ENCODE peak calls at places on chromosomes 5 and 9, in seven cellular contexts. O, Y, C, X, B, Z and P are unnamed samples.

GRCh38 chr5:50655810-50656205 is 10.6 kb upstream of the PARP8 start:
- DNase-seq in O (no peak), Y (no peak), B (no peak), X (no peak), Z (no peak), C (no peak), P (no peak)

GRCh38 chr5:109387408-109387974 is 22.3 kb downstream of the PJA2 start:
- DNase-seq in Y (no peak), Z (no peak), O (no peak), B (no peak), C (no peak), X (no peak), P (no peak)

GRCh38 chr5:28234356-28234968 is 1196.1 kb upstream of the CDH9 start:
- DNase-seq in C (no peak), B (no peak), Z (no peak), Y (no peak), O (no peak), X (no peak), P (peak)

GRCh38 chr5:167971706-167972105 is 319.7 kb upstream of the WWC1 start:
- DNase-seq in Z (no peak), O (no peak), X (no peak), B (no peak), Y (no peak), C (no peak), P (no peak)

GRCh38 chr5:87097664-87098063 is 170.0 kb upstream of the RASA1 start:
- DNase-seq in X (no peak), Z (no peak), B (no peak), C (no peak), O (no peak), Y (no peak), P (no peak)

GRCh38 chr5:37836173-37837100 is 3.4 kb downstream of the GDNF start:
- DNase-seq in Z (peak), C (peak), B (peak), O (no peak), X (peak), Y (peak), P (peak)

GRCh38 chr9:119332522-119332921 is 36.7 kb downstream of the BRINP1 start:
- DNase-seq in X (no peak), B (peak), O (no peak), Z (no peak), Y (peak), C (no peak), P (no peak)

GRCh38 chr9:38024036-38024681 is 44.9 kb downstream of the SHB start:
- DNase-seq in X (no peak), B (peak), C (peak), Y (peak), O (no peak), Z (peak), P (peak)

GRCh38 chr5:8907168-8907868 is 638.6 kb downstream of the SEMA5A start:
- DNase-seq in Y (no peak), B (no peak), X (no peak), C (peak), Z (peak), O (no peak), P (no peak)

GRCh38 chr5:177478711-177479646 is 5.5 kb upstream of the DBN1 start:
- DNase-seq in B (no peak), X (no peak), Y (no peak), C (peak), O (no peak), Z (peak), P (peak)

GRCh38 chr9:110130211-110130610 is 77.7 kb downstream of the C9orf152 start:
- DNase-seq in O (no peak), Z (no peak), X (no peak), Y (no peak), B (no peak), C (no peak), P (no peak)

GRCh38 chr9:106775960-106776359 is 87.0 kb upstream of the ZNF462 start:
- DNase-seq in X (no peak), B (no peak), O (no peak), Y (no peak), Z (no peak), C (no peak), P (no peak)

GRCh38 chr9:91405343-91406077 is 18.1 kb downstream of the NFIL3 start:
- DNase-seq in X (no peak), Y (no peak), C (no peak), B (no peak), Z (no peak), O (no peak), P (no peak)

GRCh38 chr9:130542038-130542437 is 37.3 kb upstream of the FUBP3 start:
- DNase-seq in Z (no peak), B (no peak), Y (no peak), O (no peak), X (no peak), C (no peak), P (no peak)
- H3K4ac ChIP-seq in Z (no peak), B (no peak), Y (no peak), O (no peak), X (no peak), C (no peak), P (no peak)

DNA sequence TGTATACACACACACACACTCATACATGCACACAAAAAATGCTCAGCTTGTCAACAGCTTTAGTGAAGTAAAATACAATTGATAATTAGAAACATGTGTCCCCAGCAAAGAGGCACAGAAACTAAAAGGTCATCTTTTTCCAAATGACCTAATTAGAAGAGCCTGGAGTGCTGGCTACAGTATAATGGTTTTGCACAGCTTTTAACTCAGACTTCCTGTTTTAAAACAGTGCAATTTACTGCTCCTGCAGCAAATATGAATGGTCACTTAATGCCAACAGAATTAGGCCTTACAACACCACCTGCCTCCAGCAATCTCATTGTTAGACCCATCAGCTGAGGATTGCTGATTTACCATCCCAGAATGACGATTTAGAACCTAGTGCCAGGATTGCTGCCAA is 239.3 kb downstream of the CETN3 start:
- DNase-seq in O (no peak), Y (no peak), X (no peak), B (no peak), Z (no peak), C (no peak), P (no peak)
- H3K4me2 ChIP-seq in O (no peak), Y (no peak), X (no peak), B (no peak), Z (no peak), C (no peak), P (no peak)

GRCh38 chr5:180304016-180304292 is 12.1 kb upstream of the MAPK9 start:
- DNase-seq in B (no peak), Z (no peak), O (no peak), C (no peak), Y (no peak), X (no peak), P (no peak)
- H3K4ac ChIP-seq in B (no peak), Z (no peak), O (no peak), C (no peak), Y (no peak), X (no peak), P (no peak)

GRCh38 chr9:127458921-127459320 is 7.6 kb downstream of the LRSAM1 start:
- DNase-seq in Z (no peak), B (no peak), X (no peak), Y (no peak), O (no peak), C (no peak), P (no peak)

GRCh38 chr9:127463382-127463781 is 12.1 kb downstream of the LRSAM1 start:
- DNase-seq in Y (no peak), B (no peak), O (no peak), C (no peak), X (no peak), Z (no peak), P (no peak)

GRCh38 chr9:127467621-127468020 is 16.3 kb downstream of the LRSAM1 start:
- DNase-seq in C (no peak), B (no peak), X (no peak), Z (no peak), O (no peak), Y (no peak), P (no peak)

DNA sequence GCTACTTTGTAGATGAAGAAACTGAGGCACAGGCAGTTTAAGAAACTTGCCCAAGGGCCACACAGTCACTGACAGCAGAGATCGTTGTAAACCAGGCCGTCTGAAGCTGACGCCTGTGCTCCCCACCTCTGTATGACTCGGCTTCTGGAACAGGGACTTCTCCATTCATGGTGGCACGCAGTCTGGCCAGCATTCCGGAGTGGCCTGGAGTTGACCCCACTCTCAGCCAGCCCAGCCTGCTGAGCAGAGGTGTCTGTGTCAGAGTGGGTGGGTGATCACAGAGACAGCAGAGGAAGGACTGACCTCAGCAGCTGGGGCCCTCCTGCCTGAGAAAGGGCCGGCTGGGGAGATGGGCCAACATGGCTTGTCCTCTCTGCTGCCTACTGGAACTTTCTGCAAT is 12.6 kb downstream of the LRSAM1 start:
- DNase-seq in Z (peak), C (peak), B (no peak), Y (no peak), X (no peak), O (no peak), P (no peak)
- H3K4me2 ChIP-seq in Z (no peak), C (no peak), B (no peak), Y (no peak), X (no peak), O (no peak), P (no peak)

GRCh38 chr5:60243713-60244112 is 350.2 kb upstream of the PDE4D start:
- DNase-seq in C (no peak), X (no peak), Z (no peak), B (no peak), Y (no peak), O (no peak), P (no peak)

DNA sequence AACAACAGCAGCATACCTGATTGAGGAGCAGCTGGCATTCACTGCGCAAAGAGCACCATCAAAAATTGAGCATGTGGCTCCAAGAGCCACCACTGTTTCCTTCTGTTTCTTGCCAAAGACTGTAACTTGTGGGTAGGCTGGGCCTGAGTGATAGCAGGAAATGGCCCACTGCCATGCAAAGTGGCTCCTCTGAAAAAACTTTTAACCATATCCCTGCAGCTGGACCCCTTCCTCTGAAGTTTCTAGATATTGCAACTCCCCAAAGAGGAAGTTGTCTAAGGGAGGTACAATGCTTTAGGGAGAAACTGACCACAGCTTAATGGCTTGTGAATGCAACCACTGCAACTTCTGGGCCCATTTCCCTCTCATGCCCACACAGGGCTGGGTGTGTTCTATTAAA is 355.4 kb upstream of the PDE4D start:
- DNase-seq in O (no peak), B (no peak), C (no peak), Y (no peak), Z (no peak), X (no peak), P (no peak)
- H3K4ac ChIP-seq in O (no peak), B (no peak), C (no peak), Y (no peak), Z (no peak), X (no peak), P (no peak)

GRCh38 chr9:17138503-17138902 is 3.7 kb downstream of the CNTLN start:
- DNase-seq in Z (no peak), X (no peak), C (no peak), O (no peak), Y (no peak), B (no peak), P (no peak)
- H3K4me2 ChIP-seq in Z (no peak), X (no peak), C (no peak), O (no peak), Y (no peak), B (no peak), P (no peak)

DNA sequence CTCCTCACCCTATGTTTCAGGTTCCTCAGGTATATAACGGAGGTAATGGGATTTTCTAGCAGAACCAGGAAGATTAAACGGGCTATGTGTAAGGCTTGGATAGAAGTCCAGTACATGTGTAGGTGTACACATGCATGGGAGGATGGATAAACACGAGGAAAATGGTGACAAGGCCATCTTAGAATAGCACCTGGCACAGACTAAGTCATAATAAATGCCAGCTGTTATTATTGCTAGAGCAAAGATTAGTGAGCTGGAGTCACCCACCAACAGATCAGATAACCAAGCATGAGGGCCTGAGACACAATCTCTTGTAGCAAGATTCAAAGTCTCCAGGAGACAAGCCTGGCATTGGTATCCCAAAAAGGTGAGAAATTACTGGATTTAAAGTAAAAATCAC is 21.1 kb downstream of the SPOCK1 start:
- DNase-seq in Z (no peak), X (no peak), B (no peak), Y (no peak), O (no peak), C (no peak), P (no peak)
- H3K4ac ChIP-seq in Z (no peak), X (no peak), B (no peak), Y (no peak), O (no peak), C (no peak), P (no peak)

DNA sequence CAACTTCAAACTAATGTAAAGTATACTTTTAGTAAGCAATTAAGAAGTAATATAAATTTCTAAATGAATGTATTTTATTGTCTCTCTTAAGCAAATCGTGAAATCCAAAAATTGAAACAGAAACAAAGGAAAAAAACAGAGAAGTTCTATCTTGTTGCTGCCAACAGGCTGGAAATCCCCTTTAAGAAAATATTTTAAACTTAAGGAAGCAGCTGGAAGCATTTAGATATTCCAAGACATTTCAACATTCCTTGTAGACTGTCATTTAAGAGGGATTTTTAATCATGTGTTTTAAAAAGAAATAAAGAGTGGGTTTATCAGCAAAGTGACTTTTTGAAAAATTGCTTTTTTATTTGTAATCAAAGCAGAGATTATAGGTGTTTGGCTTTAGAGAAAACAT is 245.3 kb downstream of the LURAP1L start:
- DNase-seq in O (no peak), Y (no peak), B (no peak), C (no peak), X (no peak), Z (no peak), P (no peak)
- H3K4me2 ChIP-seq in O (no peak), Y (no peak), B (no peak), C (no peak), X (no peak), Z (no peak), P (no peak)